ENCODE peak calls at places on chromosomes 6 and 20, in ten cellular contexts. E, V, W, I, H, S, N, X, R and Y are unnamed samples.

GRCh38 chr20:40797425-40797824 is 108.4 kb upstream of the MAFB start:
- DNase-seq in E (no peak), V (no peak), W (no peak), I (peak; percentile 19), H (no peak), S (peak; percentile 1), N (no peak), X (no peak), R (no peak), Y (peak; percentile 43)

GRCh38 chr6:47772359-47772758 is 9.5 kb upstream of the OPN5 start:
- DNase-seq in E (no peak), V (no peak), W (no peak), I (no peak), H (no peak), S (no peak), N (no peak), X (no peak), R (no peak), Y (no peak)

GRCh38 chr6:156379946-156380707 is 397.1 kb upstream of the ARID1B start:
- DNase-seq in E (no peak), V (no peak), W (no peak), I (no peak), H (no peak), S (no peak), N (peak; percentile 37), X (no peak), R (peak; percentile 12), Y (peak; percentile 34)

GRCh38 chr20:20594171-20594530 is 118.3 kb downstream of the RALGAPA2 start:
- DNase-seq in E (no peak), V (no peak), W (no peak), I (no peak), H (no peak), S (peak; percentile 24), N (peak; percentile 73), X (no peak), R (peak; percentile 47), Y (peak; percentile 82)

GRCh38 chr20:61917459-61917858 is 148.2 kb downstream of the TAF4 start:
- DNase-seq in E (no peak), V (no peak), W (no peak), I (no peak), H (no peak), S (no peak), N (no peak), X (no peak), R (no peak), Y (no peak)

GRCh38 chr20:32343438-32343837 is 14.7 kb upstream of the ASXL1 start:
- DNase-seq in E (no peak), V (no peak), W (no peak), I (no peak), H (no peak), S (peak; percentile 68), N (no peak), X (no peak), R (no peak), Y (peak; percentile 51)

GRCh38 chr20:48455606-48456360 is 372.0 kb downstream of the PREX1 start:
- DNase-seq in E (no peak), V (no peak), W (peak; percentile 39), I (peak; percentile 85), H (no peak), S (no peak), N (no peak), X (no peak), R (no peak), Y (no peak)

GRCh38 chr6:1757133-1757532 is 147.4 kb downstream of the FOXC1 start:
- DNase-seq in E (no peak), V (no peak), W (no peak), I (no peak), H (no peak), S (no peak), N (no peak), X (no peak), R (no peak), Y (no peak)

GRCh38 chr20:48606841-48607543 is 220.8 kb downstream of the PREX1 start:
- DNase-seq in E (no peak), V (peak; percentile 3), W (peak; percentile 54), I (no peak), H (no peak), S (no peak), N (no peak), X (no peak), R (no peak), Y (no peak)

GRCh38 chr6:6766230-6766905 is 177.8 kb downstream of the LY86 start:
- DNase-seq in E (no peak), V (no peak), W (no peak), I (no peak), H (no peak), S (no peak), N (peak; percentile 35), X (no peak), R (no peak), Y (no peak)

GRCh38 chr6:88866856-88867255 is 96.6 kb downstream of the RNGTT start:
- DNase-seq in E (no peak), V (no peak), W (no peak), I (no peak), H (no peak), S (no peak), N (no peak), X (no peak), R (no peak), Y (no peak)

GRCh38 chr6:51866867-51867266 is 220.5 kb downstream of the PKHD1 start:
- DNase-seq in E (no peak), V (no peak), W (no peak), I (no peak), H (no peak), S (no peak), N (no peak), X (no peak), R (peak; percentile 21), Y (no peak)

GRCh38 chr6:63640062-63640461 is 4.5 kb downstream of the PHF3 start:
- DNase-seq in E (no peak), V (no peak), W (no peak), I (no peak), H (no peak), S (peak; percentile 76), N (no peak), X (no peak), R (peak; percentile 79), Y (no peak)

GRCh38 chr6:4369616-4370015 is 234.2 kb upstream of the ECI2 start:
- DNase-seq in E (no peak), V (no peak), W (no peak), I (no peak), H (no peak), S (peak; percentile 65), N (no peak), X (no peak), R (no peak), Y (peak; percentile 33)

GRCh38 chr20:50534567-50534966 is 24.4 kb downstream of the PTPN1 start:
- DNase-seq in E (no peak), V (no peak), W (no peak), I (no peak), H (no peak), S (peak; percentile 70), N (no peak), X (no peak), R (peak; percentile 62), Y (peak; percentile 92)

GRCh38 chr20:57397693-57398108 is 6.5 kb downstream of the RBM38 start:
- DNase-seq in E (peak; percentile 67), V (no peak), W (peak; percentile 75), I (no peak), H (no peak), S (no peak), N (no peak), X (peak; percentile 16), R (no peak), Y (no peak)

GRCh38 chr6:37675606-37676005 is 22.1 kb downstream of the MDGA1 start:
- DNase-seq in E (no peak), V (no peak), W (no peak), I (no peak), H (no peak), S (no peak), N (no peak), X (no peak), R (no peak), Y (no peak)

GRCh38 chr6:140276719-140277118 is 902.3 kb upstream of the CITED2 start:
- DNase-seq in E (no peak), V (no peak), W (no peak), I (no peak), H (no peak), S (no peak), N (no peak), X (no peak), R (no peak), Y (no peak)

GRCh38 chr6:137866200-137866913 is 702 bp upstream of the TNFAIP3 start:
- DNase-seq in E (no peak), V (peak; percentile 26), W (peak; percentile 82), I (peak; percentile 79), H (peak; percentile 61), S (no peak), N (no peak), X (no peak), R (peak; percentile 18), Y (no peak)

GRCh38 chr6:3162565-3163247 is 5.4 kb upstream of the TUBB2A start:
- DNase-seq in E (peak; percentile 58), V (peak; percentile 37), W (peak; percentile 90), I (peak; percentile 89), H (peak; percentile 42), S (peak; percentile 70), N (peak; percentile 32), X (peak; percentile 30), R (peak; percentile 55), Y (peak; percentile 88)

GRCh38 chr20:63979549-63980316 is at the start of gene SAMD10:
- DNase-seq in E (peak; percentile 57), V (no peak), W (no peak), I (peak; percentile 56), H (no peak), S (no peak), N (peak; percentile 61), X (peak; percentile 27), R (no peak), Y (peak; percentile 51)

GRCh38 chr20:37901667-37902503 is 1.0 kb upstream of the VSTM2L start:
- DNase-seq in E (no peak), V (no peak), W (no peak), I (peak; percentile 75), H (no peak), S (peak; percentile 84), N (peak; percentile 31), X (no peak), R (peak; percentile 33), Y (peak; percentile 40)

GRCh38 chr6:138420356-138420755 is 16.3 kb downstream of the HEBP2 start:
- DNase-seq in E (no peak), V (no peak), W (no peak), I (no peak), H (no peak), S (no peak), N (no peak), X (no peak), R (no peak), Y (no peak)

GRCh38 chr6:38957426-38957825 is 91.2 kb upstream of the GLP1R start:
- DNase-seq in E (no peak), V (no peak), W (no peak), I (no peak), H (no peak), S (no peak), N (no peak), X (no peak), R (no peak), Y (peak; percentile 14)

GRCh38 chr6:32120573-32121059 is 7.4 kb downstream of the ATF6B start:
- DNase-seq in E (no peak), V (no peak), W (no peak), I (no peak), H (no peak), S (no peak), N (no peak), X (no peak), R (no peak), Y (no peak)

GRCh38 chr6:1391692-1392309 is 2.4 kb downstream of the FOXF2 start:
- DNase-seq in E (no peak), V (no peak), W (no peak), I (no peak), H (no peak), S (no peak), N (no peak), X (no peak), R (no peak), Y (peak; percentile 49)

GRCh38 chr6:1620504-1621327 is 11.0 kb downstream of the FOXC1 start:
- DNase-seq in E (no peak), V (no peak), W (peak; percentile 52), I (no peak), H (no peak), S (no peak), N (no peak), X (no peak), R (no peak), Y (no peak)

GRCh38 chr20:41275181-41275793 is 42.2 kb downstream of the ZHX3 start:
- DNase-seq in E (no peak), V (no peak), W (no peak), I (no peak), H (no peak), S (peak; percentile 70), N (no peak), X (no peak), R (no peak), Y (peak; percentile 68)